ENCODE peak calls at places on chromosomes 11 and 22, in ten cellular contexts. U is CD8-positive, alpha-beta T cell; O is SK-N-SH; B is body of pancreas; F is mucosa of descending colon; Y is Panc1; L is left ventricle myocardium inferior; S is hepatocyte; P is right cardiac atrium; K is cardiac muscle cell. I is an unnamed sample.

GRCh38 chr11:22666700-22667439 is 459 bp downstream of the GAS2 start:
- DNase-seq in P (peak; percentile 76), O (peak; percentile 85), S (peak; percentile 80), B (peak; percentile 84), U (peak; percentile 16), F (peak; percentile 19), K (peak; percentile 54), Y (no peak), L (peak; percentile 60), I (peak; percentile 11)

GRCh38 chr22:24083361-24083760 is 72.3 kb downstream of the CABIN1 start:
- DNase-seq in F (no peak), K (no peak), B (no peak), O (no peak), P (no peak), U (no peak), S (no peak), Y (no peak), L (no peak), I (no peak)

GRCh38 chr11:1072116-1072820 is 2.4 kb upstream of the MUC2 start:
- DNase-seq in K (peak; percentile 77), L (peak; percentile 17), P (peak; percentile 52), O (no peak), B (peak; percentile 11), U (no peak), F (no peak), S (peak; percentile 62), Y (no peak), I (no peak)

GRCh38 chr11:8258289-8258688 is 5.4 kb downstream of the LMO1 start:
- DNase-seq in U (no peak), O (no peak), Y (no peak), L (no peak), K (peak; percentile 4), P (no peak), S (no peak), F (no peak), B (no peak), I (no peak)

GRCh38 chr11:59144579-59145345 is 2.1 kb downstream of the FAM111A start:
- DNase-seq in U (peak; percentile 65), K (peak; percentile 87), P (peak; percentile 89), B (peak; percentile 82), F (peak; percentile 81), L (peak; percentile 70), S (peak; percentile 90), O (peak; percentile 20), Y (peak; percentile 61), I (peak; percentile 68)

GRCh38 chr11:126491092-126491491 is 135.6 kb downstream of the ST3GAL4 start:
- DNase-seq in P (no peak), F (no peak), U (no peak), L (no peak), S (no peak), O (no peak), Y (no peak), K (no peak), B (no peak), I (peak; percentile 13)

GRCh38 chr11:126405374-126405773 is 49.9 kb downstream of the ST3GAL4 start:
- DNase-seq in F (peak; percentile 83), O (no peak), U (no peak), B (no peak), P (no peak), L (no peak), S (no peak), K (no peak), Y (no peak), I (no peak)

GRCh38 chr11:44744160-44744559 is 17.4 kb downstream of the TSPAN18 start:
- DNase-seq in U (no peak), B (no peak), L (no peak), K (no peak), F (no peak), S (no peak), P (no peak), Y (no peak), O (peak; percentile 72), I (no peak)

GRCh38 chr22:48520888-48521600 is 1306.6 kb downstream of the BRD1 start:
- DNase-seq in F (no peak), L (no peak), S (no peak), Y (no peak), B (no peak), P (no peak), U (no peak), K (no peak), O (no peak), I (no peak)

GRCh38 chr22:44816141-44816540 is 63.8 kb downstream of the ARHGAP8 start:
- DNase-seq in F (no peak), P (peak; percentile 37), L (peak; percentile 3), Y (no peak), K (no peak), U (no peak), O (no peak), S (no peak), B (no peak), I (no peak)

GRCh38 chr11:128891410-128891861 is 280 bp downstream of the KCNJ5 start:
- DNase-seq in O (no peak), P (no peak), B (no peak), F (no peak), K (no peak), Y (no peak), L (no peak), S (no peak), U (no peak), I (no peak)

GRCh38 chr11:17479284-17480214 is 2.9 kb upstream of the ABCC8 start:
- DNase-seq in L (no peak), U (no peak), K (peak; percentile 40), P (no peak), Y (no peak), F (peak; percentile 78), S (peak; percentile 57), O (peak; percentile 85), B (peak; percentile 61), I (peak; percentile 66)

GRCh38 chr11:134474070-134474860 is 62.2 kb upstream of the B3GAT1 start:
- DNase-seq in S (no peak), K (no peak), L (no peak), Y (no peak), B (no peak), F (no peak), P (no peak), O (no peak), U (no peak), I (no peak)
- H3K9me3 ChIP-seq in S (no peaks in the 10 kb centered on the region), K (no peaks in the 10 kb centered on the region), L (no peaks in the 10 kb centered on the region), Y (no peaks in the 10 kb centered on the region), B (no peaks in the 10 kb centered on the region), F (no peaks in the 10 kb centered on the region), P (no peaks in the 10 kb centered on the region), O (no peaks in the 10 kb centered on the region), U (no peaks in the 10 kb centered on the region), I (no peaks in the 10 kb centered on the region)

DNA sequence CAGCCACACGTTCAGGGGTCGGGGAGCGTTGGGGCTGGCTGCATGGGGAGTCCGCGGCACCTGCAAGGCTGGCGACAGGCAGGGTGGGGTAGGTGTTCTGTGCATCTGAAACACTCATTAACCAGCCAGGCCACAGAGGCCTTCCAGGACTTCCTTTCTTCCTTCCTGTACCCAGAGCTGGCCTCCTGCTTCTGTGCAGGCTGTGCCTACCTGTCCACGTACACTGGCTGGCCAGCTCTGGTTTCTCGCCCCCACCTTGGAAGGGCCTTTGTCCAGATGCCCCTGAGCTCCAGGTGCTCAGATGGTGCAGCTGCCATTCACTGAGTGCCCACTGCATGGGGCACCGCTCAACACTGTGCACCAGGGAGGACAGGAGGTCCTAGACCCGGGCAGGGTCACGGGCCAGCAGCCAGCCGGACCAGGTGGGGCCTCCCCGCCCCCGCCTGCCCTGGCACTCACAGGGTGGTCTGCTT is 15.9 kb downstream of the TTLL12 start:
- DNase-seq in L (no peak), B (no peak), F (peak; percentile 76), K (no peak), O (no peak), Y (no peak), P (peak; percentile 34), U (no peak), S (no peak), I (no peak)
- H3K4me3 ChIP-seq in L (no peak overlapping the region), B (no peak overlapping the region), F (no peak overlapping the region), K (no peak overlapping the region), O (no peak overlapping the region), Y (no peak overlapping the region), P (no peak overlapping the region), U (no peak overlapping the region), S (no peak overlapping the region), I (no peak overlapping the region)

DNA sequence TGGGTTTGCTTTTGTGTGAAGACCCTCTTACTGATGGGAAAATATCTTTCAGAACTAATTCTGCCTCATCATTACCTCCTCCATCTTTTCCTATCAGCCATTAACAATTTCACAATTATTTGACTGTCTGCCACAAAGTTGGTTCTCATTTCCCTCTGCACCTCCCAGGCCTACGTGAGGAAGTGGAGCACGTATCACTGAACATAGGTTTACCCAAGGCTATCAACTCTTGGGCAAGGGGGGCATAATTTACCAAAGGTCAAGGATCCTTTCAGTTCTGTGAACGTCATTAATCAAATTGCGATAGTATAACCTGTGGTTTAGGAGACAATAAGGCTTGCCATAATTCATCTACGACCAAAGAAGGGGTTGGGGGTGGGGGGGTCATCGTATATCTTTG is 60.0 kb downstream of the LIF start:
- DNase-seq in P (no peak), L (no peak), S (no peak), F (no peak), O (no peak), K (peak; percentile 14), Y (no peak), U (no peak), B (no peak), I (no peak)
- H3K4me1 ChIP-seq in P (no peaks in the 10 kb centered on the region), L (peaks cover 6% of the 10 kb centered on the region), S (peaks cover 35% of the 10 kb centered on the region), F (no peaks in the 10 kb centered on the region), O (peaks cover 4% of the 10 kb centered on the region), K (peaks cover 8% of the 10 kb centered on the region), Y (peaks cover 15% of the 10 kb centered on the region), U (peaks cover 8% of the 10 kb centered on the region), B (peaks cover 31% of the 10 kb centered on the region), I (no peaks in the 10 kb centered on the region)

GRCh38 chr11:97754976-97755375 is 1265.8 kb upstream of the CNTN5 start:
- DNase-seq in U (no peak), K (no peak), O (no peak), L (no peak), F (no peak), P (no peak), B (no peak), S (no peak), Y (no peak), I (no peak)

GRCh38 chr11:97751952-97752351 is 1268.8 kb upstream of the CNTN5 start:
- DNase-seq in K (no peak), L (no peak), U (no peak), Y (no peak), S (no peak), P (no peak), F (no peak), O (no peak), B (no peak), I (no peak)

GRCh38 chr11:97756571-97757335 is 1264.0 kb upstream of the CNTN5 start:
- DNase-seq in U (no peak), O (no peak), P (no peak), Y (no peak), L (no peak), B (no peak), F (no peak), K (no peak), S (no peak), I (no peak)

GRCh38 chr11:97746832-97747231 is 1273.9 kb upstream of the CNTN5 start:
- DNase-seq in L (no peak), S (no peak), O (peak; percentile 66), K (no peak), U (no peak), F (no peak), P (no peak), B (no peak), Y (no peak), I (no peak)

DNA sequence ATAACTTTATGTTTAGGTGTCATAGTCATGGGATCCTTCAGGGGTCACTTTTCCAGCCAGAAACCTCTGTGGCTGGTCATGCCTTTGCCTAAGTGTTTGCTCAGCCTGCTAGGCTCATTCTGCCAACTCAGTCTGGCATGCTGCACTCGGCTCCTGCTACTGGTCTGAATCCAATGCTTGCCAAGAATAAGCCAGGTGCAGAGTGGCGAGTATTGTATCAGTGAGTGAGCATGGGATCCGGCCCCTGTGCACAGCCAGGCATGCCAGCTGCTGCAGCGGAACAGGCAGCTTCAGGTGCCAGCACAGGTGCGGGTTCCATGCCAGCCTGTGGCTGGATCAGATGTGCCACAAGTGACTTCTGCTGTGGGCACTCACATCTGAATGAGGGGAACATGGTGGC is 1269.3 kb upstream of the CNTN5 start:
- DNase-seq in K (no peak), U (no peak), F (no peak), B (peak; percentile 64), Y (no peak), S (no peak), O (no peak), P (no peak), L (peak; percentile 56), I (no peak)
- H3K9me3 ChIP-seq in K (no peaks in the 10 kb centered on the region), U (no peaks in the 10 kb centered on the region), F (peaks cover 54% of the 10 kb centered on the region), B (no peaks in the 10 kb centered on the region), Y (no peaks in the 10 kb centered on the region), S (no peaks in the 10 kb centered on the region), O (no peaks in the 10 kb centered on the region), P (no peaks in the 10 kb centered on the region), L (no peaks in the 10 kb centered on the region), I (no peaks in the 10 kb centered on the region)